ENCODE peak calls at places on chromosomes 6 and 20, in nine cellular contexts. Y, X, C, H, V, M, L, Z and K are unnamed samples.

GRCh38 chr20:56630086-56630493 is 984 bp downstream of the TFAP2C start:
- DNase-seq in M (peak; percentile 91), Z (peak; percentile 43), C (no peak), X (peak; percentile 54), L (peak; percentile 90), H (peak; percentile 46), Y (peak; percentile 54), V (no peak), K (no peak)

GRCh38 chr20:5781798-5782750 is 31.9 kb downstream of the SHLD1 start:
- DNase-seq in C (no peak), M (peak; percentile 17), Y (no peak), Z (peak; percentile 73), V (no peak), H (no peak), L (no peak), X (no peak), K (no peak)

GRCh38 chr20:38973546-38974120 is 11.5 kb downstream of the DHX35 start:
- DNase-seq in M (no peak), L (no peak), H (no peak), V (no peak), Y (no peak), Z (peak; percentile 55), X (no peak), C (no peak), K (no peak)

GRCh38 chr6:138336221-138336620 is 41.5 kb upstream of the SMIM28 start:
- DNase-seq in Z (no peak), L (no peak), V (no peak), C (no peak), M (no peak), Y (no peak), X (no peak), H (no peak), K (no peak)

GRCh38 chr20:22691369-22692118 is 107.2 kb upstream of the FOXA2 start:
- DNase-seq in M (peak; percentile 85), Y (peak; percentile 51), V (peak; percentile 91), L (peak; percentile 78), Z (peak; percentile 83), H (peak; percentile 63), X (peak; percentile 58), C (no peak), K (peak; percentile 60)

GRCh38 chr20:47318596-47319516 is 37.6 kb downstream of the ZMYND8 start:
- DNase-seq in M (peak; percentile 83), L (peak; percentile 75), V (peak; percentile 84), H (no peak), Z (peak; percentile 85), Y (no peak), X (no peak), C (no peak), K (no peak)

GRCh38 chr6:134031696-134032255 is 20.6 kb downstream of the SLC2A12 start:
- DNase-seq in C (no peak), Y (no peak), L (no peak), Z (no peak), M (no peak), X (no peak), V (no peak), H (no peak), K (no peak)

GRCh38 chr6:130965657-130966056 is 97.4 kb downstream of the EPB41L2 start:
- DNase-seq in C (no peak), M (no peak), Y (no peak), L (no peak), V (no peak), X (no peak), Z (no peak), H (no peak), K (no peak)

GRCh38 chr6:135657207-135657606 is 159.7 kb upstream of the AHI1 start:
- DNase-seq in C (no peak), Y (no peak), L (no peak), X (no peak), Z (no peak), H (no peak), M (no peak), V (no peak), K (no peak)

DNA sequence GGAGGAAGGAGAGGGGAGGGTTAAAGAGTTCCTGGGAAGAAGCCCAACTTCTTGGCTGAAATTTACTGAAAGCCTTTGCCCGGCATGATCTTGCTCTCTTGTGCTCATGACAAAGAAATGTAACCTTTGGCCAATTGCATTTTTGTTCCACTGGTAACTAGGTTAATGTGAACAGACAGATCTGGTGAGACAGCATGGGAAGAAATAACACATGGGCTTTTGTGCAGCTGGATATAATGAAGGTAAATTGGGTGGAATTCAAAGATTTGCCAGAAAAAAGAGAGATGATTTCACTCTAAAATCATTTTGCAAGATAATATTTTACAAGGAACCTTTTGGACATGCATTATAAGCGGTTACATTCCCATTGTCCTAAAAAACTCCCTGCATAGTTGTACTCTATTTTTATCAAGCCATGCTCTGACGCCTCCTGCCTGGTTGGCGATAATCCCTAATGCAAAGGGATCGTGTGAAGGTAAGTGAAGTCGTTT is 161.1 kb upstream of the AGPAT4 start:
- DNase-seq in H (no peak), X (no peak), Z (no peak), Y (no peak), L (no peak), V (no peak), C (no peak), M (no peak), K (no peak)
- TF ChIP-seq POLR2AphosphoS5 in H (no peak), X (no peak), Z (peak; percentile 64), Y (no peak), L (peak; percentile 48), V (no peak), C (no peak), M (no peak), K (no peak)

GRCh38 chr6:113858605-113859348 is 1.6 kb downstream of the MARCKS start:
- DNase-seq in Y (peak; percentile 77), X (peak; percentile 89), M (peak; percentile 94), L (peak; percentile 85), Z (peak; percentile 92), H (peak; percentile 93), V (peak; percentile 98), C (peak; percentile 62), K (peak; percentile 89)
- TF ChIP-seq POLR2AphosphoS5 in Y (peak; percentile 88), X (peak; percentile 82), M (peak; percentile 71), L (peak; percentile 82), Z (peak; percentile 93), H (peak; percentile 96), V (peak; percentile 95), C (peak; percentile 57), K (peak; percentile 92)

GRCh38 chr20:62910777-62911497 is 15.4 kb downstream of the DIDO1 start:
- DNase-seq in V (no peak), C (no peak), Y (no peak), Z (no peak), X (no peak), L (no peak), H (no peak), M (no peak), K (no peak)
- TF ChIP-seq POLR2AphosphoS5 in V (peak; percentile 28), C (no peak), Y (no peak), Z (no peak), X (no peak), L (no peak), H (no peak), M (no peak), K (no peak)

GRCh38 chr6:157575436-157576145 is 194.6 kb downstream of the ZDHHC14 start:
- DNase-seq in Y (no peak), H (no peak), M (no peak), L (no peak), C (no peak), Z (no peak), X (no peak), V (no peak), K (no peak)

GRCh38 chr6:157576621-157577390 is 195.8 kb downstream of the ZDHHC14 start:
- DNase-seq in Z (no peak), M (no peak), L (no peak), V (no peak), H (no peak), X (no peak), C (no peak), Y (no peak), K (no peak)

GRCh38 chr6:157574851-157575424 is 193.9 kb downstream of the ZDHHC14 start:
- DNase-seq in Y (no peak), V (no peak), X (no peak), L (no peak), C (no peak), H (no peak), Z (no peak), M (no peak), K (no peak)

GRCh38 chr6:157584036-157584435 is 203.0 kb downstream of the ZDHHC14 start:
- DNase-seq in H (no peak), C (no peak), L (no peak), Z (no peak), Y (no peak), X (no peak), M (no peak), V (no peak), K (no peak)

DNA sequence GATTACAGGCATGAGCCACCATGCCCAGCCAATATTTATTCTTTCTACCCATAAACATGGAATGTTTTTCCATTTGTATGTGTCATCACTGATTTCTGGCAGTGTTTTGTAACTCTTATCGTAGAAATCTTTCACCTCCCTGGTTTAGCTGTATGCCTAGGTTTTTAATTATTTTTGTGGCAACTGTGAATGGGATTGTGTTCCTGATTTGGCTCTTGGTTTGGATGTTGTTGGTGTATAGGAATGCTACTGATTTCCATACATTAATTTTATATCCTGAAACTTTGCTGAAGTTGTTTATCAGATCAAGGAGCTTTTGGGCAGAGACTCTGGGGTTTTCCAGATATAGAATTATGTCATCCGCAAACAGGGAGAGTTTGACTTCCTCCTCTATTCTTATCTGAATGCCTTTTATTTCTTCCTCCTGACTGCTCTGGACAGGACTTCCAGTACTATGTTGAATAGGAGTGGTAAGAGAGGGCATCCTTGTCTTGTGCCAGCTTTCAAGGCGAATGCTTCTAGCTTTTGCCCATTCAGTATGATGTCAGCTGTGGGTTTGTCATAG is 198.6 kb downstream of the ZDHHC14 start:
- DNase-seq in H (no peak), Z (no peak), X (no peak), M (no peak), C (no peak), Y (no peak), L (no peak), V (no peak), K (no peak)
- TF ChIP-seq POLR2AphosphoS5 in H (no peak), Z (no peak), X (no peak), M (no peak), C (no peak), Y (no peak), L (no peak), V (no peak), K (no peak)

GRCh38 chr6:151917531-151918329 is 110.2 kb downstream of the ESR1 start:
- DNase-seq in H (no peak), Y (no peak), X (no peak), V (no peak), M (no peak), L (no peak), C (no peak), Z (no peak), K (no peak)
- TF ChIP-seq POLR2AphosphoS5 in H (no peak), Y (no peak), X (no peak), V (no peak), M (no peak), L (no peak), C (no peak), Z (no peak), K (no peak)

GRCh38 chr6:111861321-111861938 is 11.8 kb downstream of the FYN start:
- DNase-seq in M (peak; percentile 38), V (no peak), X (no peak), L (no peak), Z (no peak), C (no peak), H (no peak), Y (no peak), K (no peak)
- TF ChIP-seq POLR2AphosphoS5 in M (no peak), V (no peak), X (no peak), L (no peak), Z (no peak), C (no peak), H (no peak), Y (no peak), K (no peak)